ENCODE peak calls at places on chromosomes 13 and 19, in five cellular contexts. One of them, this sample, is unnamed.

GRCh38 chr13:100951031-100951430 is 276.4 kb upstream of the TMTC4 start:
- DNase-seq in H1: no peak
- DNase-seq in K562: no peak
- DNase-seq in A549: no peak
- DNase-seq in HepG2: no peak
- DNase-seq in this sample: no peak

GRCh38 chr13:52845334-52845761 is 3.1 kb downstream of the PCDH8 start:
- DNase-seq in K562: no peak
- DNase-seq in A549: no peak
- DNase-seq in HepG2: no peak
- DNase-seq in H1: no peak
- DNase-seq in this sample: no peak

GRCh38 chr19:3880471-3881271 is at the start of gene ATCAY:
- DNase-seq in K562: no peak
- DNase-seq in HepG2: no peak
- DNase-seq in A549: no peak
- DNase-seq in H1: peak; percentile 71
- DNase-seq in this sample: no peak

GRCh38 chr13:87274209-87274819 is 396.9 kb upstream of the SLITRK5 start:
- DNase-seq in HepG2: peak; percentile 43
- DNase-seq in A549: no peak
- DNase-seq in K562: no peak
- DNase-seq in H1: peak; percentile 72
- DNase-seq in this sample: no peak

GRCh38 chr19:53927745-53928144 is 18.7 kb downstream of the CACNG7 start:
- DNase-seq in A549: no peak
- DNase-seq in H1: peak; percentile 88
- DNase-seq in HepG2: peak; percentile 33
- DNase-seq in K562: peak; percentile 52
- DNase-seq in this sample: peak; percentile 51

GRCh38 chr19:55212447-55212846 is 3.1 kb upstream of the PTPRH start:
- DNase-seq in H1: no peak
- DNase-seq in HepG2: peak; percentile 64
- DNase-seq in K562: peak; percentile 65
- DNase-seq in A549: peak; percentile 73
- DNase-seq in this sample: peak; percentile 26

GRCh38 chr19:15251749-15252397 is 19.6 kb upstream of the EPHX3 start:
- DNase-seq in A549: peak; percentile 58
- DNase-seq in H1: peak; percentile 84
- DNase-seq in HepG2: peak; percentile 40
- DNase-seq in K562: peak; percentile 68
- DNase-seq in this sample: peak; percentile 73

GRCh38 chr19:34155686-34156085 is 16.6 kb upstream of the LSM14A start:
- DNase-seq in A549: no peak
- DNase-seq in HepG2: no peak
- DNase-seq in K562: no peak
- DNase-seq in H1: no peak
- DNase-seq in this sample: no peak

GRCh38 chr19:29587518-29587986 is 18.5 kb upstream of the POP4 start:
- DNase-seq in A549: no peak
- DNase-seq in H1: no peak
- DNase-seq in HepG2: no peak
- DNase-seq in K562: no peak
- DNase-seq in this sample: no peak

GRCh38 chr19:19482785-19483625 is 32.3 kb downstream of the TSSK6 start:
- DNase-seq in A549: no peak
- DNase-seq in K562: no peak
- DNase-seq in H1: no peak
- DNase-seq in HepG2: no peak
- DNase-seq in this sample: no peak
- H3K4me1 ChIP-seq in A549: peaks cover 3% of the 10 kb centered on the region
- H3K4me1 ChIP-seq in K562: peaks cover 26% of the 10 kb centered on the region
- H3K4me1 ChIP-seq in H1: peaks cover 5% of the 10 kb centered on the region
- H3K4me1 ChIP-seq in HepG2: peaks cover 20% of the 10 kb centered on the region
- H3K4me1 ChIP-seq in this sample: peaks cover 7% of the 10 kb centered on the region

GRCh38 chr13:55606045-55606665 is 1534.6 kb upstream of the PRR20A start:
- DNase-seq in A549: no peak
- DNase-seq in K562: no peak
- DNase-seq in H1: no peak
- DNase-seq in HepG2: no peak
- DNase-seq in this sample: no peak

DNA sequence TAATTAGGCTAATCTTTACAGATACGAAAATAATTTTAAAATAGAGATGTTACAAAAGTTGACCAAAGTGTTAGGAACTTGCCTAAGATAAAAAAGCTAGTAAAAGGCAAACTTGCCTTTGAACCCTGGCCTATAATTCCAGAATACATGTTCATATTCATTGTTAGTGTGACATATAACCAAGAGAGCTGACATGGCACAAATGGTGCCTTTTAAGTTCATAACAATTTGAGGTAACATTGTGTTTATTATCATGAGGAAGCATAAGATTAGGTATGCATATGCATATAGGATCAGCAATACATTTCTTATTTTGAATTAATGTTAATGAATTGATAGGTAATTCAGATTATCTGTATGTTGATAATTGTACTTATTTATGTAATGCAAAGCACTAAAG is 1537.9 kb upstream of the PRR20A start:
- DNase-seq in HepG2: no peak
- DNase-seq in H1: no peak
- DNase-seq in A549: no peak
- DNase-seq in K562: no peak
- DNase-seq in this sample: no peak
- H3K4me3 ChIP-seq in HepG2: no peak overlapping the region
- H3K4me3 ChIP-seq in H1: no peak overlapping the region
- H3K4me3 ChIP-seq in A549: no peak overlapping the region
- H3K4me3 ChIP-seq in K562: no peak overlapping the region
- H3K4me3 ChIP-seq in this sample: no peak overlapping the region

GRCh38 chr13:98524391-98524790 is 52.5 kb downstream of the STK24 start:
- DNase-seq in A549: no peak
- DNase-seq in HepG2: no peak
- DNase-seq in K562: no peak
- DNase-seq in H1: no peak
- DNase-seq in this sample: no peak

GRCh38 chr13:98523455-98524102 is 53.3 kb downstream of the STK24 start:
- DNase-seq in A549: no peak
- DNase-seq in H1: no peak
- DNase-seq in HepG2: no peak
- DNase-seq in K562: no peak
- DNase-seq in this sample: no peak

GRCh38 chr13:98525852-98526512 is 50.9 kb downstream of the STK24 start:
- DNase-seq in H1: no peak
- DNase-seq in HepG2: no peak
- DNase-seq in A549: no peak
- DNase-seq in K562: no peak
- DNase-seq in this sample: no peak

GRCh38 chr13:98524793-98525192 is 52.1 kb downstream of the STK24 start:
- DNase-seq in K562: no peak
- DNase-seq in A549: no peak
- DNase-seq in H1: no peak
- DNase-seq in HepG2: no peak
- DNase-seq in this sample: no peak

DNA sequence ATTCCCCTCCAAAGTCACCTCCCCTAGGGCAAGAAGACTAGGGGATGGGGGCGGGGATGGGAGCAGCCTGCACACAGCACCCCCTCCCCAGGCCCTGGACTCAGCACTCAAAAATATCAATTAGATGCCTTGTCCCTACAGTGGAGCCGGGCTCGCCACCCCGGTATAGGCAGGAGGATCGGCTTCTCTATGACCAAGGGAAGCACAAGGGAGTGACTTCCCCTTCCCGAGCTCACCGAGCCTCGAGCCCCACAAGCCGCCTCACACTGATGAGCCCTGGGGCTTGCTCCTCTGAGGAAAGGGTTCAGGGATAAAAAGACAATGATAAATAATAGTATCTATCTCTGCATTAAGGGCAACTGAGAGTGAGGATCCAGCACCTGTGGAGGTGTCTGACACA is 51.5 kb downstream of the STK24 start:
- DNase-seq in HepG2: no peak
- DNase-seq in K562: no peak
- DNase-seq in A549: no peak
- DNase-seq in H1: no peak
- DNase-seq in this sample: no peak
- TF ChIP-seq JUN in HepG2: no peak
- TF ChIP-seq JUN in K562: no peak
- TF ChIP-seq JUN in A549: no peak
- TF ChIP-seq JUN in H1: no peak
- TF ChIP-seq JUN in this sample: no peak

DNA sequence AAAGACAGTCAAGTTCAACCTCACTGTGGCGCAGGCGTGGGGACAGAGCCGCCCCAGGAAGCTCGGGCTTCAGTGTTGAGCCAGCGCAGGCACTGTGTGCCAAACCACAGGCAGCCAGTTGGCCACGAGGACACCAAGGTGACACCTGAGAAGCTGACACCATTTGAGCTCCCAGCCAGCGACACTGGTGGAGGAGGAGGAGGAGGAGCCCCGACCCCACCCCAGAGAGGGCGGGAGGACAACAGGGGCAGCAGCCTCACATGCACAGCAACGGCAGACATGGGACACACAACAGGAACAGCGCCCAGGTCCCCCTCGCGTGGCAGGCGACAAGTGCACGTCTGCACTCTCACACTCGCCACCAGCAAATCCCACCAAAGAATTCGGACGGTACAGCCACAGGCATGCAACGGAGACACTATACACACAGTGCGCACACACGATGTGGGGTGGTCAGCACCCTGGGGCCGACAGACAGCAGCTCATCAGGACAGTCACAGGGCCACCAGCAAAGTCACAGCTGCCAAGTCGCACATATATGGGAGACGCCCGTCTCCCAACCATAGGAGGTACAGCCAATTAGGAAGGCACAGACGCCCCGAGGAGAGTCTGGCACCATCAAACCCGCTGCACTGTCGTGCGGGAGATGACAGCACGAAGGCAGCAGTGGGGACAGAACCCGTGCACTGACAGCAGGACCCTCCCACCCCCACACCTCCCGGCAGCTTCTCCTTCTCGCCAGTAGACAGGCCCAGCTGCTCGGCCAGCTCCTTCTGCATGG is 3.4 kb downstream of the EIF3G start:
- DNase-seq in HepG2: no peak
- DNase-seq in K562: no peak
- DNase-seq in H1: no peak
- DNase-seq in A549: no peak
- DNase-seq in this sample: no peak
- H3K4me1 ChIP-seq in HepG2: peaks cover 24% of the 10 kb centered on the region
- H3K4me1 ChIP-seq in K562: peaks cover 82% of the 10 kb centered on the region
- H3K4me1 ChIP-seq in H1: peaks cover 3% of the 10 kb centered on the region
- H3K4me1 ChIP-seq in A549: peaks cover 23% of the 10 kb centered on the region
- H3K4me1 ChIP-seq in this sample: peaks cover 11% of the 10 kb centered on the region

GRCh38 chr19:918152-918437 is 962 bp downstream of the KISS1R start:
- DNase-seq in K562: no peak
- DNase-seq in A549: no peak
- DNase-seq in HepG2: no peak
- DNase-seq in H1: no peak
- DNase-seq in this sample: no peak
- H3K4me3 ChIP-seq in K562: peak overlapping the region; percentile 65
- H3K4me3 ChIP-seq in A549: peak overlapping the region; percentile 49
- H3K4me3 ChIP-seq in HepG2: peak overlapping the region; percentile 96
- H3K4me3 ChIP-seq in H1: peak overlapping the region; percentile 57
- H3K4me3 ChIP-seq in this sample: no peak overlapping the region

DNA sequence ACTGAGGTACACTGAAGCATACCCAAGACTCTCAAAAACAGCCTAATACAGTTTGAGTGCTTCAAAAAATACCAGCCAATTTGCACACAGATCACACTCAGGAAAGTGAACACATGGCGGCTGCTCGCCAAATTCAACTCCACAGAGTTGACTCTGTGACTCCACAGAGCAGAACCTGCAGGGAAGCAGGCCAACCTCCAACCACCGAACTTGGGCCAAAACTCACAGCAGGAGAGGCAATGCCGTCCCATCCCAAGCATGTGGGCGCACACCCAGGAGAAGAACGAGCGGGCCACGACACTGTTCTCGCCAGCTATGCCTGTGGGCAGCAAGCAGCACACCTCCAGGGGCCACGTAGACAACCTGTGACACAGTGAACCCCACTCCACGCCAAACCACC is 21.1 kb downstream of the ELL start:
- DNase-seq in K562: no peak
- DNase-seq in HepG2: no peak
- DNase-seq in H1: no peak
- DNase-seq in A549: no peak
- DNase-seq in this sample: no peak
- TF ChIP-seq JUN in K562: no peak
- TF ChIP-seq JUN in HepG2: no peak
- TF ChIP-seq JUN in H1: no peak
- TF ChIP-seq JUN in A549: no peak
- TF ChIP-seq JUN in this sample: no peak

GRCh38 chr13:114128624-114129522 is 3.5 kb downstream of the RASA3 start:
- DNase-seq in K562: peak; percentile 58
- DNase-seq in A549: no peak
- DNase-seq in HepG2: no peak
- DNase-seq in H1: no peak
- DNase-seq in this sample: peak; percentile 96
- H3K4me1 ChIP-seq in K562: peaks cover 73% of the 10 kb centered on the region
- H3K4me1 ChIP-seq in A549: peaks cover 6% of the 10 kb centered on the region
- H3K4me1 ChIP-seq in HepG2: no peaks in the 10 kb centered on the region
- H3K4me1 ChIP-seq in H1: peaks cover 21% of the 10 kb centered on the region
- H3K4me1 ChIP-seq in this sample: peaks cover 39% of the 10 kb centered on the region